ENCODE peak calls at places on chromosomes 1 and 21, in six cellular contexts. One of them, this sample, is unnamed.
A peak's percentile ranks its signal among the peaks of the same experiment; 100 is the strongest.

GRCh38 chr21:31108969-31109368 is 70.7 kb upstream of the KRTAP19-8 start:
- DNase-seq in AG09309: no peak
- DNase-seq in IMR-90: peak; percentile 20
- DNase-seq in PC-9: no peak
- DNase-seq in psoas muscle: no peak
- DNase-seq in pancreas: no peak
- DNase-seq in this sample: no peak

GRCh38 chr1:198491028-198491427 is 49.5 kb downstream of the ATP6V1G3 start:
- DNase-seq in AG09309: no peak
- DNase-seq in IMR-90: no peak
- DNase-seq in PC-9: no peak
- DNase-seq in psoas muscle: no peak
- DNase-seq in pancreas: no peak
- DNase-seq in this sample: no peak

GRCh38 chr1:23596382-23597358 is 37.4 kb upstream of the ID3 start:
- DNase-seq in AG09309: no peak
- DNase-seq in IMR-90: no peak
- DNase-seq in PC-9: no peak
- DNase-seq in psoas muscle: no peak
- DNase-seq in pancreas: no peak
- DNase-seq in this sample: no peak

GRCh38 chr1:36027766-36028165 is 56.1 kb upstream of the TEKT2 start:
- DNase-seq in AG09309: no peak
- DNase-seq in IMR-90: no peak
- DNase-seq in PC-9: peak; percentile 79
- DNase-seq in psoas muscle: no peak
- DNase-seq in pancreas: no peak
- DNase-seq in this sample: peak; percentile 21

GRCh38 chr1:179921981-179922380 is 32.6 kb upstream of the CEP350 start:
- DNase-seq in AG09309: no peak
- DNase-seq in IMR-90: peak; percentile 4
- DNase-seq in PC-9: no peak
- DNase-seq in psoas muscle: no peak
- DNase-seq in pancreas: no peak
- DNase-seq in this sample: no peak

GRCh38 chr1:11594222-11594621 is 60.0 kb downstream of the FBXO2 start:
- DNase-seq in AG09309: peak; percentile 5
- DNase-seq in IMR-90: peak; percentile 2
- DNase-seq in PC-9: no peak
- DNase-seq in psoas muscle: no peak
- DNase-seq in pancreas: no peak
- DNase-seq in this sample: no peak

GRCh38 chr1:27394282-27394658 is 1.8 kb downstream of the GPR3 start:
- DNase-seq in AG09309: no peak
- DNase-seq in IMR-90: no peak
- DNase-seq in PC-9: no peak
- DNase-seq in psoas muscle: no peak
- DNase-seq in pancreas: peak; percentile 49
- DNase-seq in this sample: no peak

GRCh38 chr1:41481109-41481775 is 3.2 kb downstream of the EDN2 start:
- DNase-seq in AG09309: no peak
- DNase-seq in IMR-90: no peak
- DNase-seq in PC-9: no peak
- DNase-seq in psoas muscle: peak; percentile 23
- DNase-seq in pancreas: peak; percentile 62
- DNase-seq in this sample: no peak

GRCh38 chr21:44991538-44992483 is 52.0 kb downstream of the SLX9 start:
- DNase-seq in AG09309: no peak
- DNase-seq in IMR-90: peak; percentile 87
- DNase-seq in PC-9: no peak
- DNase-seq in psoas muscle: peak; percentile 58
- DNase-seq in pancreas: peak; percentile 50
- DNase-seq in this sample: no peak

GRCh38 chr1:225710804-225711203 is 57.9 kb upstream of the ENAH start:
- DNase-seq in AG09309: no peak
- DNase-seq in IMR-90: peak; percentile 22
- DNase-seq in PC-9: no peak
- DNase-seq in psoas muscle: no peak
- DNase-seq in pancreas: no peak
- DNase-seq in this sample: no peak

GRCh38 chr1:228181635-228182034 is 16.0 kb downstream of the IBA57 start:
- DNase-seq in AG09309: no peak
- DNase-seq in IMR-90: no peak
- DNase-seq in PC-9: no peak
- DNase-seq in psoas muscle: peak; percentile 59
- DNase-seq in pancreas: no peak
- DNase-seq in this sample: no peak

GRCh38 chr1:189405419-189405818 is 1072.2 kb downstream of the BRINP3 start:
- DNase-seq in AG09309: no peak
- DNase-seq in IMR-90: no peak
- DNase-seq in PC-9: no peak
- DNase-seq in psoas muscle: no peak
- DNase-seq in pancreas: no peak
- DNase-seq in this sample: no peak

GRCh38 chr1:33876970-33877680 is 13.2 kb downstream of the HMGB4 start:
- DNase-seq in AG09309: peak; percentile 96
- DNase-seq in IMR-90: peak; percentile 28
- DNase-seq in PC-9: no peak
- DNase-seq in psoas muscle: peak; percentile 56
- DNase-seq in pancreas: no peak
- DNase-seq in this sample: peak; percentile 11

GRCh38 chr21:38897532-38898421 is 92.0 kb downstream of the ETS2 start:
- DNase-seq in AG09309: no peak
- DNase-seq in IMR-90: no peak
- DNase-seq in PC-9: no peak
- DNase-seq in psoas muscle: no peak
- DNase-seq in pancreas: no peak
- DNase-seq in this sample: no peak

GRCh38 chr1:163090321-163090945 is 21.3 kb downstream of the RGS4 start:
- DNase-seq in AG09309: no peak
- DNase-seq in IMR-90: peak; percentile 84
- DNase-seq in PC-9: no peak
- DNase-seq in psoas muscle: no peak
- DNase-seq in pancreas: no peak
- DNase-seq in this sample: no peak

GRCh38 chr1:189131576-189131975 is 1346.1 kb downstream of the BRINP3 start:
- DNase-seq in AG09309: no peak
- DNase-seq in IMR-90: no peak
- DNase-seq in PC-9: no peak
- DNase-seq in psoas muscle: no peak
- DNase-seq in pancreas: no peak
- DNase-seq in this sample: no peak

GRCh38 chr1:149934326-149934725 is 2.4 kb downstream of the MTMR11 start:
- DNase-seq in AG09309: no peak
- DNase-seq in IMR-90: no peak
- DNase-seq in PC-9: no peak
- DNase-seq in psoas muscle: no peak
- DNase-seq in pancreas: no peak
- DNase-seq in this sample: no peak

GRCh38 chr1:149940427-149940826 is 3.7 kb upstream of the MTMR11 start:
- DNase-seq in AG09309: no peak
- DNase-seq in IMR-90: no peak
- DNase-seq in PC-9: no peak
- DNase-seq in psoas muscle: no peak
- DNase-seq in pancreas: no peak
- DNase-seq in this sample: no peak

GRCh38 chr1:149936076-149936991 is at the start of gene MTMR11:
- DNase-seq in AG09309: no peak
- DNase-seq in IMR-90: peak; percentile 34
- DNase-seq in PC-9: no peak
- DNase-seq in psoas muscle: no peak
- DNase-seq in pancreas: no peak
- DNase-seq in this sample: no peak

GRCh38 chr1:149937779-149938178 is 1.1 kb upstream of the MTMR11 start:
- DNase-seq in AG09309: no peak
- DNase-seq in IMR-90: no peak
- DNase-seq in PC-9: no peak
- DNase-seq in psoas muscle: no peak
- DNase-seq in pancreas: no peak
- DNase-seq in this sample: no peak

DNA sequence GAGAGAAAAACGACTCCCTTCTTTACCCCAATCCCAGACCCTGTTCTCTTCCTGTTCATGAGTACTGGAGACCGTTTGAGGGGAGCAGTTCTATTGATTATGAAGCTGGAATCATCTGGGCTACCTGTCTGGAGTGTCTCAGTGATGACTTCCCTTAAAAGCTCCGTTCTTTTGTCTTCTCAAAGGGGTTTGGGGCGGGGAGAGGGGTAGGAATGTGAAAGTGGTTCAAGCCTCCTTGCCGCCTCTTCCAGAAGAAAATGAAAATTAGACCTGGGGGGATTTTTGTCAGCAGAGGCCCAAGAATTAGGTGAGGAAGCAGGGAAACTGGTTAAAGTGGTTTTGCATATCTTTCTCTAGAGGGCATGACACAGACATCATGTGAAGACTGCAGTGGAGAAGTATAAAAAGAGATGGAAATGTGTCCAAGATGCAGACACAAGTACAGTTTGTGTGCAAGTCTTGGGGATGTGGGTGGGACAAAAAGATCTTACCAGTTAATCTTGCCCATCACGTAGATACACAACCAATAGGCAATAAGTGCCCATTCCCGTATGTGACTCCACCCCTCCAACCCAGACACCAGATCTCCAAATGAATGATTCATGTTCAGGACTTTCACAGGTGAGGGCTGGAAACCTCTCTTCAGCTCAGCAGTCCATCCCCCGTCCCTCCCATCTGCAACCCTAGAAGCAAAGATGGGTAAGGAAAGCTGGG is 470 bp upstream of the MTMR11 start:
- DNase-seq in AG09309: no peak
- DNase-seq in IMR-90: peak; percentile 58
- DNase-seq in PC-9: peak; percentile 92
- DNase-seq in psoas muscle: no peak
- DNase-seq in pancreas: no peak
- DNase-seq in this sample: peak; percentile 45
- H3K4me3 ChIP-seq in AG09309: peak overlapping the region; percentile 94
- H3K4me3 ChIP-seq in IMR-90: peak overlapping the region; percentile 84
- H3K4me3 ChIP-seq in PC-9: peak overlapping the region; percentile 81
- H3K4me3 ChIP-seq in psoas muscle: peak overlapping the region; percentile 59
- H3K4me3 ChIP-seq in pancreas: peak overlapping the region; percentile 29
- H3K4me3 ChIP-seq in this sample: peak overlapping the region; percentile 38

DNA sequence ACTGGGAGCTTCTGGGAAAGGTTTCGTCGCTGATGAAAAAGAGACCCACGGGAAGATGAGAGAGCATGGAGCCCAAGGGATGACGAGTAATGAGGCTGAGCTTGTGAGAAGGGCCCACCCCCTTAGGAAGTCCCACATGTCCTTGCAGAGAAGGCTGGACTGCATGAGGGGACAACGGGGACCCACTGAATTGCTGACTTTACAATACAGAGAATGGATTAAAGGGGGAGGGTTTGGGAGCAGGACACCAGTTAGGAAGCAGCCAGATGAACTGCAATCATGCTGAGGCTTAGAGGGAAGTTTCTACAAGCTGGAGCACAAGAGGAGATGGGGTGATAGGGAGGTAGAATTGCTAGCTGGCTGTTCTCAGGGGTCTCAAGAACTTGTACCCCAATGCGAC is 5.5 kb upstream of the TMEM51 start:
- DNase-seq in AG09309: no peak
- DNase-seq in IMR-90: no peak
- DNase-seq in PC-9: no peak
- DNase-seq in psoas muscle: no peak
- DNase-seq in pancreas: no peak
- DNase-seq in this sample: no peak
- TF ChIP-seq CTCF in AG09309: no peak
- TF ChIP-seq CTCF in IMR-90: no peak
- TF ChIP-seq CTCF in PC-9: no peak
- TF ChIP-seq CTCF in psoas muscle: no peak
- TF ChIP-seq CTCF in pancreas: no peak
- TF ChIP-seq CTCF in this sample: no peak

GRCh38 chr1:37031871-37032270 is 2.4 kb downstream of the GRIK3 start:
- DNase-seq in AG09309: no peak
- DNase-seq in IMR-90: no peak
- DNase-seq in PC-9: no peak
- DNase-seq in psoas muscle: no peak
- DNase-seq in pancreas: no peak
- DNase-seq in this sample: no peak

GRCh38 chr1:37034301-37035013 is at the start of gene GRIK3:
- DNase-seq in AG09309: no peak
- DNase-seq in IMR-90: no peak
- DNase-seq in PC-9: no peak
- DNase-seq in psoas muscle: no peak
- DNase-seq in pancreas: no peak
- DNase-seq in this sample: no peak

GRCh38 chr1:37032660-37033354 is 1.5 kb downstream of the GRIK3 start:
- DNase-seq in AG09309: no peak
- DNase-seq in IMR-90: no peak
- DNase-seq in PC-9: no peak
- DNase-seq in psoas muscle: no peak
- DNase-seq in pancreas: no peak
- DNase-seq in this sample: no peak

GRCh38 chr1:37035014-37035686 is 835 bp upstream of the GRIK3 start:
- DNase-seq in AG09309: no peak
- DNase-seq in IMR-90: no peak
- DNase-seq in PC-9: no peak
- DNase-seq in psoas muscle: no peak
- DNase-seq in pancreas: no peak
- DNase-seq in this sample: no peak

DNA sequence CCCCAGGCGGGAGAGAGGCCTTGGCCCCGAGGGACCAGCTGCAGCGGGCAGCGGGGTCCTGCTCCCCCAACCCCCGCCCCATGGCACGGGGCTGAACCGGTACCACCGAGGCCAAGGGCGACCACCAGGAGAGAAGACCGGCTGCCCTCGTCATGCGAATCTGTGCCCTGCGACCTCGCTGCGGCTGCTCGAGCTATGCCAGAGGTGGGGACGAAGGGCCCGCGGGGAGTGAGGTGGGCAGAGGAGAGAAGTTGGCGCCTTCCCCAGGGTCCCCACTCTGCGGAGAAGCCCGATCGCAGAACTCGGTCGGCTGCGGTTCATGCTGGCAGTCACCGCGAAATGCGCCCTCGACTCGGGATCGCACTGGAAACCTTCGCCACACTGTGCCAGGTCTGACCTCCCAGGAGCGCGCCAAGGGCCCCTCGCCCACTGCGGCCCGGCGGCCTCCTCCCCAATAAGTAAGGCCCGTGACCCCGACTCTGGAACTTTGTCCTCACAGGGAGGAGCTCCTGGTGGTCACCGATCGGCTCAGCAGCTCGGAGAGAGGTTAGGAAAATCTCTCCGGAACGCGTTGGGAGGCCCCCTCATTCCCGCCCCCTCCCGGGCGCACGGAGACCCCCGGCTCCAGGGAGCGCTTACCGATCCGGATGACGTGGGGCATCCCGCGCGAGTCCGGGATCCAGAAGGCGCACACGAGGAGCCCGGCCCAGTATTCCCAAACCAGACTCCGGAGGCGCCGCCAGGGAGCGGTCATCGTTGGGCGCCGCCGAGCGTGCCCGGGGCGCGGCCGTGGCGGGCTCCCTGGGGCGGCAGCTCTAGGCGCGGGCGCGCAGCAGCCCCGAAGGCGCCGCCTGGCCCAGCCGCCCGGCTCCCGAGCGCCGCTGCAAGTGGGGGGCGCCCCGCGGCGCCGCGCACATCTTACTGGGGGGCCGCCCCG is 692 bp downstream of the GRIK3 start:
- DNase-seq in AG09309: no peak
- DNase-seq in IMR-90: no peak
- DNase-seq in PC-9: no peak
- DNase-seq in psoas muscle: no peak
- DNase-seq in pancreas: no peak
- DNase-seq in this sample: no peak
- H3K4me3 ChIP-seq in AG09309: no peak overlapping the region
- H3K4me3 ChIP-seq in IMR-90: no peak overlapping the region
- H3K4me3 ChIP-seq in PC-9: no peak overlapping the region
- H3K4me3 ChIP-seq in psoas muscle: no peak overlapping the region
- H3K4me3 ChIP-seq in pancreas: no peak overlapping the region
- H3K4me3 ChIP-seq in this sample: no peak overlapping the region

GRCh38 chr1:21290546-21290944 is 282 bp upstream of the ECE1 start:
- DNase-seq in AG09309: no peak
- DNase-seq in IMR-90: no peak
- DNase-seq in PC-9: no peak
- DNase-seq in psoas muscle: no peak
- DNase-seq in pancreas: no peak
- DNase-seq in this sample: no peak
- TF ChIP-seq CTCF in AG09309: no peak
- TF ChIP-seq CTCF in IMR-90: no peak
- TF ChIP-seq CTCF in PC-9: no peak
- TF ChIP-seq CTCF in psoas muscle: no peak
- TF ChIP-seq CTCF in pancreas: no peak
- TF ChIP-seq CTCF in this sample: no peak

This sample was measured in LNCaP clone FGC.